ENCODE peak calls at places on chromosome 3, in eight cellular contexts. Z, L, W, T, D, A, K and S are unnamed samples.
A peak's percentile ranks its signal among the peaks of the same experiment; 100 is the strongest.

GRCh38 chr3:60803812-60804211 is 447.4 kb downstream of the FHIT start:
- DNase-seq in D (no peak), A (no peak), Z (no peak), K (no peak), L (no peak), T (no peak), W (no peak), S (no peak)

GRCh38 chr3:46955801-46956259 is 20.7 kb downstream of the CCDC12 start:
- DNase-seq in K (no peak), A (no peak), D (no peak), L (no peak), Z (no peak), W (no peak), T (peak; percentile 5), S (no peak)

GRCh38 chr3:182244222-182244971 is 532.7 kb downstream of the SOX2 start:
- DNase-seq in T (no peak), A (no peak), D (no peak), L (no peak), Z (peak; percentile 26), W (no peak), K (no peak), S (no peak)

GRCh38 chr3:38114875-38115644 is 21.9 kb downstream of the ACAA1 start:
- DNase-seq in K (no peak), Z (no peak), T (no peak), D (no peak), W (no peak), L (no peak), A (no peak), S (no peak)

GRCh38 chr3:197356275-197356674 is 57.9 kb upstream of the DLG1 start:
- DNase-seq in D (no peak), A (no peak), Z (no peak), L (no peak), K (no peak), T (peak; percentile 25), W (no peak), S (no peak)

GRCh38 chr3:129184396-129184656 is 630 bp upstream of the CNBP start:
- DNase-seq in W (no peak), Z (peak; percentile 11), T (peak; percentile 26), A (no peak), K (no peak), D (no peak), L (no peak), S (no peak)

GRCh38 chr3:82044918-82045715 is 283.7 kb upstream of the GBE1 start:
- DNase-seq in Z (no peak), L (no peak), A (no peak), D (no peak), W (peak; percentile 5), T (no peak), K (no peak), S (no peak)

GRCh38 chr3:194333212-194333980 is 17.7 kb downstream of the CPN2 start:
- DNase-seq in K (peak; percentile 95), A (peak; percentile 80), W (peak; percentile 90), T (peak; percentile 89), L (peak; percentile 96), Z (peak; percentile 98), D (peak; percentile 96), S (peak; percentile 97)

GRCh38 chr3:71022552-71023335 is 560.8 kb downstream of the FOXP1 start:
- DNase-seq in D (no peak), W (peak; percentile 68), L (peak; percentile 42), A (no peak), Z (peak; percentile 11), K (no peak), T (no peak), S (no peak)

GRCh38 chr3:10744098-10744465 is 71.9 kb upstream of the SLC6A11 start:
- DNase-seq in A (no peak), W (peak; percentile 46), T (no peak), L (peak; percentile 37), Z (no peak), D (peak; percentile 36), K (no peak), S (no peak)

GRCh38 chr3:66144792-66145733 is 75.7 kb upstream of the SLC25A26 start:
- DNase-seq in K (no peak), L (no peak), Z (no peak), D (no peak), A (no peak), W (no peak), T (no peak), S (no peak)

GRCh38 chr3:130997291-130997690 is 29.3 kb downstream of the ASTE1 start:
- DNase-seq in D (no peak), Z (no peak), W (no peak), K (no peak), A (no peak), T (no peak), L (no peak), S (no peak)

GRCh38 chr3:8529197-8529637 is 27.6 kb downstream of the LMCD1 start:
- DNase-seq in A (peak; percentile 55), W (no peak), Z (no peak), L (no peak), K (no peak), T (no peak), D (no peak), S (no peak)

GRCh38 chr3:48614044-48614443 is 4.6 kb upstream of the UQCRC1 start:
- DNase-seq in W (no peak), A (no peak), L (no peak), K (no peak), T (no peak), Z (no peak), D (no peak), S (no peak)

DNA sequence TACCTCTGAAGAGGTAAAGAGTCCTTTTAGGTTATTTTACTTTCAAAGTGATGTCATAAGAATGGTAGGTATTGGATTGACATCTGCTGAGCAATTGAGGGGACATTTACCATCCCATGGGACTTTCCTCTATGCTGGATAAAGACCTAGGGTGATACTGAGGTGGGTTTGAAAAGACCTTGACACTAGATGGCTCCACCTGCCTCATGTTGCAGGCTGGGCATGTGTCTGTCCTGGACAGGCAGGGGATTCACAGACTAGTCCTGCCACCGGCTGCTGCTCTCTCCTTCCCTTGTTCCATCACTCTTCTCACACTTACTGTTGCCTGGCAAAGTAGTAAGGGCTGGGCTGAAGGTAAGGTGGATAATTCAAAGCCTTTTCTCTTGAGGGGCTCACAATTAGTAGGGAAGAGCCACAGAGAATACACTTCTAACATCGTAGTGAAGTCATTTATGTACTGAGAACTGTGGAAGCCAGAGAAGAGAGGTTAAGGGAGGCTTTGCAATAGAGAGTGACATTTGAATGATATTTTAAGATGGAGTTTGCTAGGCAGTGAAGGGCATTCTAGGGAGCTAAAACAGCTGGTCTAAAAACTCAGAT is 27.7 kb downstream of the TRAK1 start:
- DNase-seq in W (peak; percentile 43), D (no peak), A (no peak), K (no peak), Z (no peak), T (peak; percentile 42), L (peak; percentile 40), S (no peak)
- TF ChIP-seq CTCF in W (peak; percentile 53), D (no peak), A (no peak), K (peak; percentile 60), Z (peak; percentile 65), T (peak; percentile 52), L (no peak), S (no peak)

GRCh38 chr3:74135808-74136207 is 478.7 kb downstream of the CNTN3 start:
- DNase-seq in Z (no peak), W (no peak), D (peak; percentile 26), T (no peak), K (no peak), L (no peak), A (no peak), S (no peak)

GRCh38 chr3:74145277-74145676 is 469.2 kb downstream of the CNTN3 start:
- DNase-seq in T (no peak), W (no peak), A (no peak), D (no peak), L (no peak), K (no peak), Z (no peak), S (no peak)

GRCh38 chr3:74137790-74138189 is 476.7 kb downstream of the CNTN3 start:
- DNase-seq in A (no peak), T (no peak), L (no peak), Z (no peak), K (no peak), D (no peak), W (no peak), S (no peak)

DNA sequence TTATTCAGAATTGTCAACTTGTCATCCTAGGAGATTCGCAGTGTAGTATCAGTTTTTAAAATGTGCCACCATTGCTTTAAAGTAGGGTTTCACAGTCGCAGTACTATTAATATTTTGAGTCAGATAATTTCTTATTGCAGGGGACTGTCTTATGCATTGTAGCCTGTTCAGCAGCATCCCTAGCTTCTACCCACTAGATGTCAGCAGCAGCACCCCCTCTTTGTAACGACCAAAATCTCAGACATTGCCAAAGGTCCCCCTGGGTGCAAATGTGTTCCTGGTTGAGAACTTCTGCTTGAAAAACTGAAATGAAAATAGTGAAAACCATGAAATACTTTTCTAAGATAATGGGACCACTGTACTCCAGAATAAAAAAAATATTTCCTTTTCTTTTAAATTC is 474.8 kb downstream of the CNTN3 start:
- DNase-seq in T (no peak), D (no peak), W (peak; percentile 27), L (peak; percentile 4), A (no peak), K (no peak), Z (no peak), S (no peak)
- TF ChIP-seq CTCF in T (no peak), D (no peak), W (peak; percentile 48), L (no peak), A (no peak), K (peak; percentile 33), Z (peak; percentile 18), S (no peak)

DNA sequence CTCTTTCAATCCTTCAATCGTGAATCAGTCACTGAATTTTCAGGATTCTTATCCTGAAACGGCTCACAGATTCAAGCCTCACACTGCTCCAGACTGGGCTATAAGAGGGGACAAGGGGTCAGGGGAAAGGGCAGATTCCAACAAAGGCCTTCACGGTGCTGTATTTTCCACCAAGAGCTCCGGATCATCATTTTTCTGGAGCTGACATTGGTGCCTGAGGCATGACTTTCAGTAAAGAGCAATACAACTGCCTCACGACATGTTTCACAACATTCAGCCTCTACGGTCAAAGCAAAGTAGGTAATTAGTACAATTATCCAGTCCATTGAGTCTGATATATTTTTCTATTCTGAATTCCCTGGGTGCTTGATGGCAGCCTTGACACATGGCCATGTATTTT is 185.0 kb upstream of the PRICKLE2 start:
- DNase-seq in K (no peak), L (no peak), Z (no peak), D (no peak), W (no peak), A (no peak), T (no peak), S (no peak)
- TF ChIP-seq CTCF in K (no peak), L (no peak), Z (no peak), D (no peak), W (no peak), A (no peak), T (no peak), S (no peak)

DNA sequence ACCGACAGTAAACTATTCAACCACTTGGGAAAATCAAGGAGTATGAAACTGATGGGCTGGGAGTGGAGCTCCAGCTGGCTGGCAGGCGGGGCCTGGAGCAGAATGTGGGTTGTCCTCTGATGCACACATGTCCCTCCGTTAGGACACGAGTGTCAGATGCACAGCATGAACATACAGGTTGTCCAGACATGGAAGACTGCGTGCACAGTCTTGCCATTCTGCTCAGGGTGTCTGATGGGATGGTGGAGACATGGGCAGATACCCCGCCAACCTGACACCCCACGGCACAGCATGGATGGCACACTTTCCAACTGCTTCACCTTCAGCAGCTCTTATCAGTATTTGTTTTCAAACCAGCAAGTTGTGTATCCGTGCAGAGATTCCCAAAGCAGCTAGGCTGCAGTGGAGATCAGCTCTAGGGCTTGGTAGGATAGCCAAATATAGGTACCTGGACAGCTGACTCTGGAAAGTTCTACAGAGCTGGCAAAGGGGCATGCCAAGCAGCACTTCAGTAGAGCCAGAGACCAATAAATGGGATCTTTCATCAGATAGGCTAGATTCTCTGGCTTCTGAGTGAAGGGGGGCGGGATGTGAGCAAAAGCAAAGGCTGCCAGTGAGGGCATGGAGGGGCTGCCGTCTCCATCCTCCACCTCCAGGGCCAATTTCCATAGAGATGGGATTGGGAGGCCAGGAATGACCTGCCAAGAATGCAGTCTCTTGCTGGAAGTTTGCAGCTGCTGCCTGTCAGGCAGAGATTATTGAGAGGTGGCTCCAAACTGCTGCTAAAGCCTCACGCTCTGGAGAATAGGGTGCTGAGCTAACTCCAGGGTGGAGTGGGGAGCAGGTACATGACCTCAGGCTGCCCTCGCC is 47.2 kb upstream of the KY start:
- DNase-seq in K (no peak), Z (no peak), L (no peak), W (no peak), D (no peak), T (no peak), A (no peak), S (no peak)
- TF ChIP-seq CTCF in K (no peak), Z (no peak), L (no peak), W (no peak), D (no peak), T (no peak), A (no peak), S (no peak)